ENCODE peak calls at places on chromosome 1, in four cellular contexts. Z is stimulated activated CD4-positive, alpha-beta T cell treated with anti-CD3 and anti-CD28 coated beads, Interleukin-2, amount 100 ng/mL, for 48 hours; U is GM23248; R is activated naive CD4-positive, alpha-beta T cell treated with anti-CD3 and anti-CD28 coated beads for 36 hours. W is an unnamed sample.

GRCh38 chr1:119380304-119380703 is 11.7 kb downstream of the HAO2 start:
- DNase-seq in U (no peak), R (no peak), Z (no peak), W (no peak)

GRCh38 chr1:3630161-3630611 is 5.4 kb downstream of the TPRG1L start:
- DNase-seq in U (no peak), R (no peak), Z (no peak), W (no peak)

GRCh38 chr1:45512641-45513054 is 9.0 kb downstream of the PRDX1 start:
- DNase-seq in R (peak), Z (peak), U (peak), W (peak)

GRCh38 chr1:89538361-89538760 is 13.7 kb downstream of the LRRC8B start:
- DNase-seq in U (peak), Z (no peak), R (peak), W (no peak)

GRCh38 chr1:64471218-64471719 is 1.3 kb downstream of the CACHD1 start:
- DNase-seq in R (peak), Z (no peak), U (peak), W (peak)

GRCh38 chr1:59696421-59697115 is 118.2 kb upstream of the HOOK1 start:
- DNase-seq in U (no peak), R (no peak), Z (no peak), W (no peak)

GRCh38 chr1:230992100-230992774 is 13.3 kb downstream of the ARV1 start:
- DNase-seq in Z (no peak), U (no peak), R (no peak), W (no peak)

GRCh38 chr1:156645058-156645457 is 3.1 kb downstream of the BCAN start:
- DNase-seq in R (no peak), Z (no peak), U (no peak), W (no peak)

GRCh38 chr1:26820784-26821269 is 5.7 kb upstream of the ZDHHC18 start:
- DNase-seq in U (no peak), R (peak), Z (no peak), W (no peak)

GRCh38 chr1:116934586-116935207 is 25.0 kb downstream of the PTGFRN start:
- DNase-seq in U (no peak), R (no peak), Z (no peak), W (no peak)

GRCh38 chr1:210072129-210072528 is 134.1 kb downstream of the SYT14 start:
- DNase-seq in U (peak), R (no peak), Z (no peak), W (peak)

GRCh38 chr1:207091185-207091906 is 2.7 kb downstream of the C4BPB start:
- DNase-seq in R (no peak), Z (no peak), U (no peak), W (no peak)

GRCh38 chr1:116001739-116002487 is 25.6 kb downstream of the SLC22A15 start:
- DNase-seq in Z (no peak), U (peak), R (no peak), W (peak)

GRCh38 chr1:174800221-174800791 is 199.4 kb upstream of the CACYBP start:
- DNase-seq in R (peak), Z (no peak), U (peak), W (peak)

W was measured in adipocyte.